ENCODE peak calls at places on chromosomes 13 and 19, in four cellular contexts. T, X, C and F are unnamed samples.

GRCh38 chr19:17409990-17410389 is 4.6 kb upstream of the BST2 start:
- DNase-seq in T (no peak), X (no peak), C (no peak), F (no peak)

GRCh38 chr13:84917252-84917878 is 881.9 kb downstream of the SLITRK6 start:
- DNase-seq in C (peak; percentile 22), T (peak; percentile 46), X (peak; percentile 48), F (no peak)

GRCh38 chr19:45577111-45577905 is 7.3 kb downstream of the OPA3 start:
- DNase-seq in C (peak; percentile 95), T (no peak), X (peak; percentile 90), F (peak; percentile 52)

GRCh38 chr19:47619763-47620162 is 10.8 kb downstream of the BICRA start:
- DNase-seq in X (peak; percentile 54), T (no peak), C (no peak), F (no peak)

GRCh38 chr13:51148223-51148951 is 37.3 kb upstream of the C13orf42 start:
- DNase-seq in C (no peak), T (peak; percentile 97), X (peak; percentile 6), F (no peak)

GRCh38 chr19:18060472-18060871 is 26.3 kb downstream of the IL12RB1 start:
- DNase-seq in C (no peak), T (no peak), X (no peak), F (no peak)

GRCh38 chr19:50896591-50897190 is 14.5 kb downstream of the KLK4 start:
- DNase-seq in T (no peak), X (no peak), C (peak; percentile 85), F (peak; percentile 97)

GRCh38 chr13:92461402-92461801 is 765.2 kb upstream of the GPC6 start:
- DNase-seq in C (no peak), T (no peak), X (no peak), F (no peak)

GRCh38 chr19:35959040-35959967 is 23.1 kb downstream of the LRFN3 start:
- DNase-seq in C (no peak), T (peak; percentile 60), X (no peak), F (no peak)

GRCh38 chr19:40357655-40358054 is 9.2 kb downstream of the PLD3 start:
- DNase-seq in T (no peak), C (no peak), X (no peak), F (no peak)
- H3K4me3 ChIP-seq in T (no peak overlapping the region), C (no peak overlapping the region), X (no peak overlapping the region), F (no peak overlapping the region)

GRCh38 chr19:4866595-4867424 is 657 bp downstream of the PLIN3 start:
- DNase-seq in X (peak; percentile 39), T (peak; percentile 34), C (peak; percentile 52), F (peak; percentile 65)

GRCh38 chr19:4871711-4872110 is 4.2 kb upstream of the PLIN3 start:
- DNase-seq in T (no peak), C (no peak), X (no peak), F (no peak)

GRCh38 chr19:4867534-4868285 is at the start of gene PLIN3:
- DNase-seq in T (peak; percentile 93), X (peak; percentile 97), C (peak; percentile 94), F (peak; percentile 98)

GRCh38 chr19:4870025-4870700 is 2.7 kb upstream of the PLIN3 start:
- DNase-seq in C (peak; percentile 97), T (peak; percentile 62), X (peak; percentile 90), F (peak; percentile 49)

DNA sequence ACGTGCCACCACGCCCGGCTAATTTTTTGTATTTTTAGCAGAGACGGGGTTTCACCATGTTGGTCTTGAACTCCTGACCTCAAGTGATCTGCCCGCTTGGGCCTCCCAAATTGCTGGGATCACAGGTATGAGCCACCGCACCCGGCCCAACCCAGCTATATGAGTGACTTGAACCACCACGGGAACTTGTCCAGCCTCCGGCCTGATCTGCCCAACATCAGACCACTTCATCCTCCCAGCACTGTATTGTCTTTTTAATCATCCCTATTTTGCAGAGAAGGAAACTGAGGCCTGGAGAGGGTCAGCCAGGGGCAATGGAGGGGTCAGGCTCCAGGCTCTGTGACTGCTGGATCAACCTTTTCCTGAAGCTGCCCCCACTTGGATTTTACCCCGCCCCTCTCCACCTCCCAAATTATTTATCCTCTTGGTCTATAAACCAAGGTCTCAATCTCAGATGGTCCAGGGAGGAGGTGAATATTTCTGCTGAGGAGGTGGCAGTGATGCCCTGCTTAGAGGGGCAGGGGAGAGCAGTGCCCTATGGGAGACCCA is 893 bp upstream of the PLIN3 start:
- DNase-seq in C (no peak), X (no peak), T (no peak), F (no peak)
- H3K4me3 ChIP-seq in C (no peak overlapping the region), X (no peak overlapping the region), T (no peak overlapping the region), F (no peak overlapping the region)

GRCh38 chr19:43782689-43783231 is 2.0 kb upstream of the KCNN4 start:
- DNase-seq in C (no peak), X (no peak), T (no peak), F (peak; percentile 66)
- H3K4me3 ChIP-seq in C (no peak overlapping the region), X (no peak overlapping the region), T (no peak overlapping the region), F (peak overlapping the region; percentile 53)

GRCh38 chr19:48695743-48696352 is at the start of gene FUT2:
- DNase-seq in C (no peak), T (no peak), X (no peak), F (no peak)

GRCh38 chr19:48698046-48698445 is 2.3 kb downstream of the FUT2 start:
- DNase-seq in C (peak; percentile 80), X (peak; percentile 60), T (peak; percentile 61), F (no peak)

GRCh38 chr19:48696353-48697010 is 711 bp downstream of the FUT2 start:
- DNase-seq in C (no peak), X (no peak), T (peak; percentile 52), F (no peak)
- H3K4me3 ChIP-seq in C (no peak overlapping the region), X (no peak overlapping the region), T (peak overlapping the region; percentile 27), F (no peak overlapping the region)

GRCh38 chr19:10566408-10566657 is 523 bp upstream of the KRI1 start:
- DNase-seq in T (no peak), C (no peak), X (no peak), F (no peak)
- H3K4me3 ChIP-seq in T (peak overlapping the region; percentile 90), C (peak overlapping the region; percentile 86), X (peak overlapping the region; percentile 94), F (peak overlapping the region; percentile 98)

DNA sequence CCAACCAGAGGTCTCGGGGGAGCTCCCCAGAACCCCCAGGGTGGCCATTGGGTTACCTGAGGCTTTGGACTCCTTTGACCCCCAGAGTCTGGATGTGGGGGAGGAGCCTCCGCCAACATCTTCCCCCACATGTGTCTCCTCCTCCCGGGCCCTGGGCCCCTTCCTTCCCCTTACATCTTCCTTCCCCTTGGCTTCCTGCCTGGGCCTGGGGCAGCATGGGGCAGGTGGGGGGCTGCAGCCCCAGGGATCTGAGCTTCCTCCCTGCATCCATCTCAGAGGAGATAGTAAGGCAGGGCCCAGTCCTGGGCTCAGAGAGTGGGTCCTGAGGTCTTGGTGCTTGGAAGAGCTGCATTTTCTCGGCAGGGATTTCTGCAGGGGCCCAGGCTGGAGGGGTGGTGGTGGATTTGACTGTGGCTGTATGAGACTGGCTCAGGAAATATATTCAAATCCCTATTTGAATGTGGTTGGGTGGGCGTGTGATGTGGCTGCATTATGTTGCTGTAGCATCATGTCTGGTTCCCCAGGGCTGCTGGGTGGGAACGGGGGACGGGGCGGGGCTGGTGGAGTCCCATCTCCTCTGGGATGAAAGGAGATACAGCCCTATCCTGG is 919 bp downstream of the VAV1 start:
- DNase-seq in T (peak; percentile 89), X (no peak), C (no peak), F (peak; percentile 86)
- H3K4me3 ChIP-seq in T (peak overlapping the region; percentile 92), X (no peak overlapping the region), C (no peak overlapping the region), F (peak overlapping the region; percentile 83)